ENCODE peak calls at places on chromosomes 7 and 10, in eight cellular contexts. One of them, this sample, is unnamed.

GRCh38 chr7:34048445-34048844 is 143.1 kb downstream of the BMPER start:
- DNase-seq in G401: no peak
- DNase-seq in stimulated activated naive B cell treated with anti-CD40 and anti-IgM and Interleukin-4, amounts not matched to agents 10 μg/mL and 1 μg/mL and 100 μg/mL, for 72 hours: no peak
- DNase-seq in H9: no peak
- DNase-seq in thoracic aorta: no peak
- DNase-seq in right atrium auricular region: no peak
- DNase-seq in left ventricle myocardium inferior: no peak
- DNase-seq in OCI-LY7: no peak
- DNase-seq in this sample: no peak

GRCh38 chr10:102802920-102803534 is 34.2 kb downstream of the CYP17A1 start:
- DNase-seq in G401: no peak
- DNase-seq in stimulated activated naive B cell treated with anti-CD40 and anti-IgM and Interleukin-4, amounts not matched to agents 10 μg/mL and 1 μg/mL and 100 μg/mL, for 72 hours: no peak
- DNase-seq in H9: peak; percentile 83
- DNase-seq in thoracic aorta: no peak
- DNase-seq in right atrium auricular region: peak; percentile 85
- DNase-seq in left ventricle myocardium inferior: no peak
- DNase-seq in OCI-LY7: no peak
- DNase-seq in this sample: no peak

GRCh38 chr7:380724-381210 is 90.8 kb downstream of the FOXL3 start:
- DNase-seq in G401: no peak
- DNase-seq in stimulated activated naive B cell treated with anti-CD40 and anti-IgM and Interleukin-4, amounts not matched to agents 10 μg/mL and 1 μg/mL and 100 μg/mL, for 72 hours: no peak
- DNase-seq in H9: peak; percentile 26
- DNase-seq in thoracic aorta: no peak
- DNase-seq in right atrium auricular region: no peak
- DNase-seq in left ventricle myocardium inferior: no peak
- DNase-seq in OCI-LY7: no peak
- DNase-seq in this sample: no peak

GRCh38 chr7:146146866-146147265 is 30.3 kb downstream of the CNTNAP2 start:
- DNase-seq in G401: no peak
- DNase-seq in stimulated activated naive B cell treated with anti-CD40 and anti-IgM and Interleukin-4, amounts not matched to agents 10 μg/mL and 1 μg/mL and 100 μg/mL, for 72 hours: no peak
- DNase-seq in H9: no peak
- DNase-seq in thoracic aorta: no peak
- DNase-seq in right atrium auricular region: no peak
- DNase-seq in left ventricle myocardium inferior: no peak
- DNase-seq in OCI-LY7: no peak
- DNase-seq in this sample: no peak

GRCh38 chr7:134605978-134606923 is 40.4 kb upstream of the BPGM start:
- DNase-seq in G401: peak; percentile 68
- DNase-seq in stimulated activated naive B cell treated with anti-CD40 and anti-IgM and Interleukin-4, amounts not matched to agents 10 μg/mL and 1 μg/mL and 100 μg/mL, for 72 hours: peak; percentile 23
- DNase-seq in H9: peak; percentile 51
- DNase-seq in thoracic aorta: no peak
- DNase-seq in right atrium auricular region: no peak
- DNase-seq in left ventricle myocardium inferior: peak; percentile 51
- DNase-seq in OCI-LY7: peak; percentile 66
- DNase-seq in this sample: peak; percentile 21

GRCh38 chr7:100694196-100694745 is at the start of gene GIGYF1:
- DNase-seq in G401: peak; percentile 60
- DNase-seq in stimulated activated naive B cell treated with anti-CD40 and anti-IgM and Interleukin-4, amounts not matched to agents 10 μg/mL and 1 μg/mL and 100 μg/mL, for 72 hours: peak; percentile 60
- DNase-seq in H9: peak; percentile 72
- DNase-seq in thoracic aorta: no peak
- DNase-seq in right atrium auricular region: no peak
- DNase-seq in left ventricle myocardium inferior: peak; percentile 81
- DNase-seq in OCI-LY7: peak; percentile 81
- DNase-seq in this sample: peak; percentile 85

GRCh38 chr7:152341039-152341913 is 94.5 kb downstream of the KMT2C start:
- DNase-seq in G401: peak; percentile 49
- DNase-seq in stimulated activated naive B cell treated with anti-CD40 and anti-IgM and Interleukin-4, amounts not matched to agents 10 μg/mL and 1 μg/mL and 100 μg/mL, for 72 hours: no peak
- DNase-seq in H9: no peak
- DNase-seq in thoracic aorta: no peak
- DNase-seq in right atrium auricular region: no peak
- DNase-seq in left ventricle myocardium inferior: no peak
- DNase-seq in OCI-LY7: peak; percentile 86
- DNase-seq in this sample: no peak

GRCh38 chr10:51010977-51011376 is 63.3 kb upstream of the PRKG1 start:
- DNase-seq in G401: peak; percentile 21
- DNase-seq in stimulated activated naive B cell treated with anti-CD40 and anti-IgM and Interleukin-4, amounts not matched to agents 10 μg/mL and 1 μg/mL and 100 μg/mL, for 72 hours: no peak
- DNase-seq in H9: no peak
- DNase-seq in thoracic aorta: no peak
- DNase-seq in right atrium auricular region: no peak
- DNase-seq in left ventricle myocardium inferior: no peak
- DNase-seq in OCI-LY7: peak; percentile 47
- DNase-seq in this sample: no peak

GRCh38 chr7:24740821-24741220 is 16.4 kb downstream of the GSDME start:
- DNase-seq in G401: no peak
- DNase-seq in stimulated activated naive B cell treated with anti-CD40 and anti-IgM and Interleukin-4, amounts not matched to agents 10 μg/mL and 1 μg/mL and 100 μg/mL, for 72 hours: no peak
- DNase-seq in H9: no peak
- DNase-seq in thoracic aorta: no peak
- DNase-seq in right atrium auricular region: peak; percentile 47
- DNase-seq in left ventricle myocardium inferior: no peak
- DNase-seq in OCI-LY7: no peak
- DNase-seq in this sample: no peak

GRCh38 chr10:23157691-23158369 is 34.3 kb upstream of the PTF1A start:
- DNase-seq in G401: peak; percentile 32
- DNase-seq in stimulated activated naive B cell treated with anti-CD40 and anti-IgM and Interleukin-4, amounts not matched to agents 10 μg/mL and 1 μg/mL and 100 μg/mL, for 72 hours: no peak
- DNase-seq in H9: peak; percentile 33
- DNase-seq in thoracic aorta: no peak
- DNase-seq in right atrium auricular region: no peak
- DNase-seq in left ventricle myocardium inferior: no peak
- DNase-seq in OCI-LY7: peak; percentile 64
- DNase-seq in this sample: no peak

GRCh38 chr10:24951201-24952145 is 933 bp downstream of the PRTFDC1 start:
- DNase-seq in G401: peak; percentile 60
- DNase-seq in stimulated activated naive B cell treated with anti-CD40 and anti-IgM and Interleukin-4, amounts not matched to agents 10 μg/mL and 1 μg/mL and 100 μg/mL, for 72 hours: no peak
- DNase-seq in H9: peak; percentile 87
- DNase-seq in thoracic aorta: no peak
- DNase-seq in right atrium auricular region: no peak
- DNase-seq in left ventricle myocardium inferior: no peak
- DNase-seq in OCI-LY7: no peak
- DNase-seq in this sample: no peak

GRCh38 chr10:132836248-132836831 is 50.4 kb upstream of the NKX6-2 start:
- DNase-seq in G401: peak; percentile 29
- DNase-seq in stimulated activated naive B cell treated with anti-CD40 and anti-IgM and Interleukin-4, amounts not matched to agents 10 μg/mL and 1 μg/mL and 100 μg/mL, for 72 hours: no peak
- DNase-seq in H9: peak; percentile 39
- DNase-seq in thoracic aorta: no peak
- DNase-seq in right atrium auricular region: no peak
- DNase-seq in left ventricle myocardium inferior: peak; percentile 48
- DNase-seq in OCI-LY7: no peak
- DNase-seq in this sample: no peak

GRCh38 chr10:48447356-48448215 is 141.1 kb downstream of the MAPK8 start:
- DNase-seq in G401: no peak
- DNase-seq in stimulated activated naive B cell treated with anti-CD40 and anti-IgM and Interleukin-4, amounts not matched to agents 10 μg/mL and 1 μg/mL and 100 μg/mL, for 72 hours: no peak
- DNase-seq in H9: no peak
- DNase-seq in thoracic aorta: no peak
- DNase-seq in right atrium auricular region: peak; percentile 46
- DNase-seq in left ventricle myocardium inferior: no peak
- DNase-seq in OCI-LY7: no peak
- DNase-seq in this sample: no peak

GRCh38 chr7:31006864-31007263 is 43.1 kb downstream of the GHRHR start:
- DNase-seq in G401: no peak
- DNase-seq in stimulated activated naive B cell treated with anti-CD40 and anti-IgM and Interleukin-4, amounts not matched to agents 10 μg/mL and 1 μg/mL and 100 μg/mL, for 72 hours: no peak
- DNase-seq in H9: no peak
- DNase-seq in thoracic aorta: no peak
- DNase-seq in right atrium auricular region: no peak
- DNase-seq in left ventricle myocardium inferior: no peak
- DNase-seq in OCI-LY7: no peak
- DNase-seq in this sample: no peak

GRCh38 chr7:105920766-105921165 is 42.3 kb upstream of the CDHR3 start:
- DNase-seq in G401: no peak
- DNase-seq in stimulated activated naive B cell treated with anti-CD40 and anti-IgM and Interleukin-4, amounts not matched to agents 10 μg/mL and 1 μg/mL and 100 μg/mL, for 72 hours: no peak
- DNase-seq in H9: no peak
- DNase-seq in thoracic aorta: no peak
- DNase-seq in right atrium auricular region: no peak
- DNase-seq in left ventricle myocardium inferior: no peak
- DNase-seq in OCI-LY7: no peak
- DNase-seq in this sample: no peak

GRCh38 chr7:14341200-14341599 is 351.7 kb upstream of the ETV1 start:
- DNase-seq in G401: no peak
- DNase-seq in stimulated activated naive B cell treated with anti-CD40 and anti-IgM and Interleukin-4, amounts not matched to agents 10 μg/mL and 1 μg/mL and 100 μg/mL, for 72 hours: no peak
- DNase-seq in H9: no peak
- DNase-seq in thoracic aorta: no peak
- DNase-seq in right atrium auricular region: no peak
- DNase-seq in left ventricle myocardium inferior: no peak
- DNase-seq in OCI-LY7: no peak
- DNase-seq in this sample: no peak

GRCh38 chr10:94133239-94133638 is 139.5 kb downstream of the PLCE1 start:
- DNase-seq in G401: peak; percentile 20
- DNase-seq in stimulated activated naive B cell treated with anti-CD40 and anti-IgM and Interleukin-4, amounts not matched to agents 10 μg/mL and 1 μg/mL and 100 μg/mL, for 72 hours: no peak
- DNase-seq in H9: no peak
- DNase-seq in thoracic aorta: no peak
- DNase-seq in right atrium auricular region: peak; percentile 64
- DNase-seq in left ventricle myocardium inferior: peak; percentile 81
- DNase-seq in OCI-LY7: no peak
- DNase-seq in this sample: no peak

GRCh38 chr7:2120251-2120660 is 112.5 kb downstream of the MAD1L1 start:
- DNase-seq in G401: no peak
- DNase-seq in stimulated activated naive B cell treated with anti-CD40 and anti-IgM and Interleukin-4, amounts not matched to agents 10 μg/mL and 1 μg/mL and 100 μg/mL, for 72 hours: no peak
- DNase-seq in H9: no peak
- DNase-seq in thoracic aorta: no peak
- DNase-seq in right atrium auricular region: no peak
- DNase-seq in left ventricle myocardium inferior: no peak
- DNase-seq in OCI-LY7: no peak
- DNase-seq in this sample: no peak

GRCh38 chr7:28231181-28231580 is 50.6 kb upstream of the JAZF1 start:
- DNase-seq in G401: no peak
- DNase-seq in stimulated activated naive B cell treated with anti-CD40 and anti-IgM and Interleukin-4, amounts not matched to agents 10 μg/mL and 1 μg/mL and 100 μg/mL, for 72 hours: no peak
- DNase-seq in H9: no peak
- DNase-seq in thoracic aorta: no peak
- DNase-seq in right atrium auricular region: no peak
- DNase-seq in left ventricle myocardium inferior: no peak
- DNase-seq in OCI-LY7: no peak
- DNase-seq in this sample: no peak

GRCh38 chr10:97291357-97292096 is 910 bp downstream of the ARHGAP19 start:
- DNase-seq in G401: no peak
- DNase-seq in stimulated activated naive B cell treated with anti-CD40 and anti-IgM and Interleukin-4, amounts not matched to agents 10 μg/mL and 1 μg/mL and 100 μg/mL, for 72 hours: no peak
- DNase-seq in H9: no peak
- DNase-seq in thoracic aorta: no peak
- DNase-seq in right atrium auricular region: no peak
- DNase-seq in left ventricle myocardium inferior: no peak
- DNase-seq in OCI-LY7: no peak
- DNase-seq in this sample: no peak

GRCh38 chr10:99938563-99938962 is 71.2 kb downstream of the DNMBP start:
- DNase-seq in G401: no peak
- DNase-seq in stimulated activated naive B cell treated with anti-CD40 and anti-IgM and Interleukin-4, amounts not matched to agents 10 μg/mL and 1 μg/mL and 100 μg/mL, for 72 hours: no peak
- DNase-seq in H9: no peak
- DNase-seq in thoracic aorta: no peak
- DNase-seq in right atrium auricular region: no peak
- DNase-seq in left ventricle myocardium inferior: no peak
- DNase-seq in OCI-LY7: no peak
- DNase-seq in this sample: peak; percentile 30

GRCh38 chr7:33191326-33191725 is 62.0 kb downstream of the BBS9 start:
- DNase-seq in G401: no peak
- DNase-seq in stimulated activated naive B cell treated with anti-CD40 and anti-IgM and Interleukin-4, amounts not matched to agents 10 μg/mL and 1 μg/mL and 100 μg/mL, for 72 hours: no peak
- DNase-seq in H9: peak; percentile 39
- DNase-seq in thoracic aorta: no peak
- DNase-seq in right atrium auricular region: no peak
- DNase-seq in left ventricle myocardium inferior: no peak
- DNase-seq in OCI-LY7: peak; percentile 10
- DNase-seq in this sample: peak; percentile 20

GRCh38 chr10:112951349-112952281 is 1.6 kb downstream of the TCF7L2 start:
- DNase-seq in G401: peak; percentile 51
- DNase-seq in stimulated activated naive B cell treated with anti-CD40 and anti-IgM and Interleukin-4, amounts not matched to agents 10 μg/mL and 1 μg/mL and 100 μg/mL, for 72 hours: peak; percentile 41
- DNase-seq in H9: peak; percentile 61
- DNase-seq in thoracic aorta: no peak
- DNase-seq in right atrium auricular region: peak; percentile 73
- DNase-seq in left ventricle myocardium inferior: peak; percentile 61
- DNase-seq in OCI-LY7: peak; percentile 37
- DNase-seq in this sample: no peak

GRCh38 chr10:103480521-103480920 is 1.5 kb upstream of the CALHM3 start:
- DNase-seq in G401: no peak
- DNase-seq in stimulated activated naive B cell treated with anti-CD40 and anti-IgM and Interleukin-4, amounts not matched to agents 10 μg/mL and 1 μg/mL and 100 μg/mL, for 72 hours: no peak
- DNase-seq in H9: no peak
- DNase-seq in thoracic aorta: no peak
- DNase-seq in right atrium auricular region: no peak
- DNase-seq in left ventricle myocardium inferior: no peak
- DNase-seq in OCI-LY7: no peak
- DNase-seq in this sample: no peak

GRCh38 chr7:30062587-30062986 is 34.4 kb downstream of the PLEKHA8 start:
- DNase-seq in G401: peak; percentile 74
- DNase-seq in stimulated activated naive B cell treated with anti-CD40 and anti-IgM and Interleukin-4, amounts not matched to agents 10 μg/mL and 1 μg/mL and 100 μg/mL, for 72 hours: no peak
- DNase-seq in H9: no peak
- DNase-seq in thoracic aorta: no peak
- DNase-seq in right atrium auricular region: no peak
- DNase-seq in left ventricle myocardium inferior: no peak
- DNase-seq in OCI-LY7: peak; percentile 62
- DNase-seq in this sample: peak; percentile 18

GRCh38 chr7:132168239-132168638 is 408.0 kb downstream of the PLXNA4 start:
- DNase-seq in G401: no peak
- DNase-seq in stimulated activated naive B cell treated with anti-CD40 and anti-IgM and Interleukin-4, amounts not matched to agents 10 μg/mL and 1 μg/mL and 100 μg/mL, for 72 hours: no peak
- DNase-seq in H9: no peak
- DNase-seq in thoracic aorta: no peak
- DNase-seq in right atrium auricular region: no peak
- DNase-seq in left ventricle myocardium inferior: no peak
- DNase-seq in OCI-LY7: no peak
- DNase-seq in this sample: no peak

GRCh38 chr7:92557808-92558362 is 29.3 kb downstream of the RBM48 start:
- DNase-seq in G401: no peak
- DNase-seq in stimulated activated naive B cell treated with anti-CD40 and anti-IgM and Interleukin-4, amounts not matched to agents 10 μg/mL and 1 μg/mL and 100 μg/mL, for 72 hours: no peak
- DNase-seq in H9: no peak
- DNase-seq in thoracic aorta: no peak
- DNase-seq in right atrium auricular region: no peak
- DNase-seq in left ventricle myocardium inferior: no peak
- DNase-seq in OCI-LY7: no peak
- DNase-seq in this sample: no peak

This sample was measured in GM12891.